ENCODE peak calls at places on chromosomes 13 and 19, in seven cellular contexts. Q is endothelial cell, Y is heart right ventricle, Z is AG10803, J is ascending aorta, N is keratinocyte, C is bronchial epithelial cell. O is an unnamed sample.

GRCh38 chr13:30638301-30638700 is 20.6 kb downstream of the USPL1 start:
- DNase-seq in Z (no peak), Q (no peak), Y (no peak), C (no peak), N (no peak), J (no peak), O (no peak)

GRCh38 chr13:35995136-35995535 is 136.0 kb downstream of the DCLK1 start:
- DNase-seq in C (peak), N (no peak), Z (peak), Q (no peak), Y (no peak), J (no peak), O (no peak)

GRCh38 chr19:56142087-56142787 is 1.1 kb downstream of the ZNF444 start:
- DNase-seq in N (no peak), Y (no peak), Q (no peak), J (no peak), Z (no peak), C (no peak), O (no peak)

GRCh38 chr19:27909185-27909840 is 1303.6 kb downstream of the UQCRFS1 start:
- DNase-seq in J (no peak), C (no peak), Y (no peak), Z (no peak), Q (no peak), N (no peak), O (no peak)

GRCh38 chr13:106311004-106311403 is 224.5 kb downstream of the EFNB2 start:
- DNase-seq in J (no peak), C (peak), Q (no peak), N (no peak), Y (no peak), Z (no peak), O (no peak)

GRCh38 chr13:31274345-31274870 is 74.6 kb downstream of the B3GLCT start:
- DNase-seq in C (no peak), Z (peak), J (no peak), N (no peak), Q (no peak), Y (peak), O (no peak)

GRCh38 chr19:18401580-18402112 is 4.2 kb upstream of the LRRC25 start:
- DNase-seq in Z (peak), Q (peak), J (no peak), N (no peak), C (peak), Y (peak), O (no peak)

GRCh38 chr13:21328836-21329477 is 130.1 kb downstream of the ZDHHC20 start:
- DNase-seq in Q (no peak), N (no peak), J (no peak), C (no peak), Y (no peak), Z (no peak), O (no peak)

GRCh38 chr19:13832096-13832495 is 36.9 kb downstream of the ZSWIM4 start:
- DNase-seq in Z (no peak), J (no peak), C (no peak), N (no peak), Q (no peak), Y (no peak), O (no peak)

GRCh38 chr19:38047641-38048040 is 140.6 kb downstream of the SIPA1L3 start:
- DNase-seq in J (no peak), C (no peak), Z (no peak), Q (no peak), Y (no peak), N (no peak), O (no peak)

GRCh38 chr19:22422220-22422619 is at the start of gene ZNF98:
- DNase-seq in Q (no peak), N (no peak), C (no peak), Z (no peak), Y (peak), J (no peak), O (no peak)

GRCh38 chr13:40911341-40911740 is 107.8 kb downstream of the ELF1 start:
- DNase-seq in Z (no peak), N (no peak), C (no peak), J (no peak), Q (no peak), Y (no peak), O (no peak)

GRCh38 chr19:30120860-30121484 is 178.9 kb downstream of the URI1 start:
- DNase-seq in J (no peak), Q (no peak), C (no peak), Y (no peak), Z (no peak), N (no peak), O (no peak)
- TF ChIP-seq CTCF in J (no peak), Q (no peak), C (no peak), Y (no peak), Z (no peak), N (no peak), O (no peak)

GRCh38 chr19:35246466-35247096 is 2.2 kb upstream of the LSR start:
- DNase-seq in Q (no peak), N (no peak), Z (no peak), J (no peak), C (no peak), Y (no peak), O (no peak)

GRCh38 chr19:35249146-35249847 is 495 bp downstream of the LSR start:
- DNase-seq in Z (no peak), J (no peak), Y (no peak), C (no peak), Q (no peak), N (no peak), O (peak)

GRCh38 chr19:35249848-35250711 is 1.3 kb downstream of the LSR start:
- DNase-seq in C (no peak), Q (no peak), J (no peak), N (no peak), Z (no peak), Y (no peak), O (no peak)

GRCh38 chr19:35247526-35248309 is 1.1 kb upstream of the LSR start:
- DNase-seq in Z (no peak), Q (peak), C (peak), J (no peak), N (no peak), Y (peak), O (peak)

GRCh38 chr19:35248310-35249145 is at the start of gene LSR:
- DNase-seq in Q (peak), Z (no peak), Y (peak), N (peak), C (peak), J (no peak), O (peak)
- TF ChIP-seq CTCF in Q (peak), Z (no peak), Y (no peak), N (no peak), C (no peak), J (no peak), O (no peak)

GRCh38 chr13:45362939-45363338 is 22.0 kb upstream of the TPT1 start:
- DNase-seq in Y (no peak), C (no peak), Q (no peak), N (no peak), J (no peak), Z (no peak), O (no peak)
- TF ChIP-seq CTCF in Y (no peak), C (peak), Q (no peak), N (peak), J (no peak), Z (no peak), O (no peak)

GRCh38 chr19:1105873-1106840 is 2.4 kb downstream of the GPX4 start:
- DNase-seq in J (no peak), N (no peak), Y (no peak), Q (no peak), C (no peak), Z (peak), O (no peak)

GRCh38 chr19:1102407-1103106 is 1.2 kb upstream of the GPX4 start:
- DNase-seq in Z (peak), N (peak), C (peak), Y (no peak), J (peak), Q (no peak), O (no peak)

GRCh38 chr19:1105217-1105872 is 1.6 kb downstream of the GPX4 start:
- DNase-seq in N (no peak), C (no peak), Z (peak), J (no peak), Q (no peak), Y (no peak), O (no peak)

GRCh38 chr19:1103691-1104451 is at the start of gene GPX4:
- DNase-seq in Z (peak), J (peak), N (peak), C (peak), Y (peak), Q (peak), O (peak)

DNA sequence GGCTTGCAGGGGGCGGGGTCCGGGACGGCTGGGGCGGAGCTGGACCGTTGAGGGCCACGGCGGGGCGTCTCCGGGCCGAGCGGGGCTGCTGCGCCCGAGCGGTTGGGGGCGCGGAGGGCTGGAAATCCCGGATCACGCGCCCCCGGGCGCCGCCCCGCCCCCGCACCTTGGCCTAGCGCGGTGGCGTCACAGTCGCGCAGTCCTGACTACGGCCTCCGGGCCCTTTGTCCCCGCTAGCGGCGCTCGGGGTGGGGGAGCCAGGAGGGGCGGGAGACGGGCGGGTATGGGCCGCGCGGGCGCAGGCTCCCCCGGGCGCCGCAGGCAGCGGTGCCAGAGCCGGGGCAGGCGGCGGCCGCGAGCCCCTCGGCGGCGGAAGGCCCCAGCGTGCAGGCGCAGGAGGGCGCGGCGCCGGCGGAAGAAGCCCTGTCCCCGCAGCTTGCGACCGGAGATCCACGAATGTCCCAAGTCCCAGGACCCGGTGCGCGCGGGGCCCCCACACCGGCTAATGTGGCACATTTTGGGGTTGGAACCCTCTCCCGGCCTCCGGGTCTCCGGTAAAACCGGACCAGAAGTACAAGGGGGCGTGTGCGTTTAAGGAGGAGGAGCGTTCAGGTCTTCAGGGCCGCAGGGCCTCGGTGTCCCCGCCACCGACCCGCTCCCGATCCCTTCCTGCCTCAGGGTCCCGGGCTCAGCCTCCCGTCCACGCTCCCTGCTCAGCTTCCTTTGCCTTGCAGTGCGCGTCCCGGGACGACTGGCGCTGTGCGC is 840 bp downstream of the GPX4 start:
- DNase-seq in C (peak), Y (peak), Q (peak), J (no peak), N (no peak), Z (peak), O (peak)
- TF ChIP-seq CTCF in C (no peak), Y (no peak), Q (no peak), J (no peak), N (peak), Z (no peak), O (no peak)

GRCh38 chr13:33445476-33445875 is 159.9 kb upstream of the STARD13 start:
- DNase-seq in N (no peak), J (no peak), Q (no peak), Y (no peak), Z (no peak), C (no peak), O (no peak)

GRCh38 chr13:33445024-33445423 is 159.5 kb upstream of the STARD13 start:
- DNase-seq in Y (no peak), Q (no peak), N (no peak), Z (no peak), C (no peak), J (no peak), O (no peak)

GRCh38 chr13:33446821-33447481 is 161.4 kb upstream of the STARD13 start:
- DNase-seq in Y (no peak), N (peak), J (no peak), Z (peak), Q (no peak), C (peak), O (no peak)

GRCh38 chr13:33435207-33435606 is 149.7 kb upstream of the STARD13 start:
- DNase-seq in N (no peak), Y (no peak), C (no peak), Q (no peak), J (no peak), Z (no peak), O (no peak)

DNA sequence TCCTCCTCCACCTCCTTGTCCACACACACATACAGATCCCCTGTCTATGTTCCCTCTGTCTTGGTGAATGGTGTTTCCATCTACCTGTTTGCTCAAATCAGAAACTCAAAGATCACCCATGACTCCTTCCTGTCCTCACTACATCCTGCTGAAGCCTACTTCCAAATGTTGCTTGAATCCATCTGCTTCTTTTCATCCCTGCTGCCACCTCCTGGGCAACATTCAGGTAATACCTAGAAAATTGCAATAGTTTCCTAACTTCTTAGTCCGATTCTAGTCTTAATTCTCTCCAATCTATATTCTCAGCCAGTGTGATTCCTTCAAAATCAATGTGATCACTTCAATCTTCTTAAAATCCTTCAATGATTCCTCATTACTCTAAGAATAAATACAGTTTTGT is 155.5 kb upstream of the STARD13 start:
- DNase-seq in Z (peak), J (no peak), Q (peak), Y (no peak), N (no peak), C (peak), O (no peak)
- TF ChIP-seq CTCF in Z (peak), J (no peak), Q (no peak), Y (no peak), N (peak), C (peak), O (no peak)

GRCh38 chr13:22839554-22840286 is 341.1 kb upstream of the SGCG start:
- DNase-seq in Q (no peak), N (no peak), C (no peak), J (no peak), Z (no peak), Y (no peak), O (no peak)

GRCh38 chr13:22836475-22836874 is 344.3 kb upstream of the SGCG start:
- DNase-seq in Y (no peak), N (no peak), J (no peak), Q (no peak), Z (no peak), C (no peak), O (no peak)

GRCh38 chr13:22837980-22838615 is 342.7 kb upstream of the SGCG start:
- DNase-seq in Y (no peak), Q (no peak), N (no peak), Z (no peak), C (no peak), J (no peak), O (no peak)
- TF ChIP-seq CTCF in Y (no peak), Q (no peak), N (no peak), Z (no peak), C (no peak), J (no peak), O (no peak)

DNA sequence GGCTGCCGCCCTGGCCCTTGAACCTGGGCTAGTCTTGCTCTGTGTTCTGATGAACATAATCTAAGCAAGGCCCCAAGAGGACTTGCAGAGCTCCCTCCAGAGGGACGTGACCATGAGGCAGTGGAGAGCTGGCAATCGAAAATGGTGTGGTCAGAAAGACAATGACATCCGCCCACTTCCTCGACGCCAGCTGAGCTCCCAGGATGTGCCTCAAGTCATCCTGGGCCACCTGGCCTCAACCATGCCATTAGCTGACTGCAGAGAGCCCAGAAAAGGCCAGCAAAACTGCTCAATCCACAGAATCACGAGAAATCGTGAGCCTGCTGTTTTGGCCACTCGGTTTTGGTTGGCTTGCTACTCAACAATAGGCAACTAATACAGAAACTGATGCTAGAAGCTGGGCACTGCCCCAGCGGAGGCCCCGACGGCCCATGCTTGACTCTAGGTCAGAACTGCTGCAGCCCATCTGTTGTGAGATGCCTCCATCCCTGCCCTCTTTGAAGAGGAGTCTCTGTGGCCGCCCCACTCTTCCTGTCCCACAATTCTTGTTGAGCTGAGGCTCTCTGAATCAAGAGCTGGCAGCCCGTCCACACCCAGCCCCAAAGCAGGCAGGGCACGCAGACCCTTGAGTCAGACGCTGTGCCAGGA is 53.3 kb downstream of the STK24 start:
- DNase-seq in C (no peak), Z (no peak), Q (no peak), Y (no peak), J (no peak), N (no peak), O (no peak)
- TF ChIP-seq CTCF in C (no peak), Z (no peak), Q (no peak), Y (no peak), J (no peak), N (no peak), O (peak)

DNA sequence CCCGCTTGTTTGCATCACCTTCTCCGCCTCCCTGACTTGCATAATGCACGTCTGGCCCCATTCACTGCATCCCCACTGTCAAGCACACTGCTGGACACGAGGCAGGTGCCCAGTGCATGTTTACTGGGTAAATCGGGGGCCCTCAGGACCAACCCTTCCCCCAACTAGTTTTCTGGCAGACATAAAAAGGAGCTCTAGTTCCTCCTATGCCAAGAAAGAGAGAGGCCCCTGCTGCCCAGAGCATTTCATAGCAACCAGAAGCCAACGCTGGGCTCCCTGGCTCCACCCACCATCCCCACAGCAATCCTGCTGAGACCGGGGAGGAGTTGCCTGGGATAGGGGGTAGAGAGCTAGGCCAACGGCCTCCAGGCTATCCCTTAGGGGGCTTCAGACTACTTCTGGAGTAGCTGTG is 23.2 kb downstream of the ANKRD27 start:
- DNase-seq in J (no peak), N (no peak), C (no peak), Y (peak), Z (no peak), Q (no peak), O (no peak)
- TF ChIP-seq CTCF in J (no peak), N (no peak), C (no peak), Y (no peak), Z (no peak), Q (no peak), O (no peak)